ENCODE peak calls at places on chromosomes 13 and 19, in eight cellular contexts. One of them, this sample, is unnamed. For H3K4me1, the result is how much of the 10 kb centered on the place peaks cover.

GRCh38 chr19:19155495-19156219 is 14.4 kb downstream of the MEF2B start:
- DNase-seq in pancreas: no peak
- DNase-seq in stomach: peak
- DNase-seq in Peyer's patch: peak
- DNase-seq in aorta: no peak
- DNase-seq in left ventricle myocardium inferior: no peak
- DNase-seq in tibial artery: no peak
- DNase-seq in astrocyte: no peak
- DNase-seq in this sample: no peak

GRCh38 chr19:30830875-30831274 is 458.7 kb downstream of the ZNF536 start:
- DNase-seq in stomach: no peak
- DNase-seq in astrocyte: no peak
- DNase-seq in Peyer's patch: no peak
- DNase-seq in aorta: no peak
- DNase-seq in left ventricle myocardium inferior: no peak
- DNase-seq in tibial artery: no peak
- DNase-seq in pancreas: no peak
- DNase-seq in this sample: no peak

GRCh38 chr19:33678796-33679195 is 57.0 kb downstream of the CHST8 start:
- DNase-seq in astrocyte: no peak
- DNase-seq in left ventricle myocardium inferior: no peak
- DNase-seq in stomach: no peak
- DNase-seq in pancreas: no peak
- DNase-seq in tibial artery: peak
- DNase-seq in Peyer's patch: no peak
- DNase-seq in aorta: no peak
- DNase-seq in this sample: peak

GRCh38 chr13:44159633-44160279 is 213.9 kb upstream of the SERP2 start:
- DNase-seq in stomach: no peak
- DNase-seq in astrocyte: no peak
- DNase-seq in aorta: no peak
- DNase-seq in pancreas: no peak
- DNase-seq in tibial artery: no peak
- DNase-seq in Peyer's patch: no peak
- DNase-seq in left ventricle myocardium inferior: no peak
- DNase-seq in this sample: peak

GRCh38 chr19:45975296-45975695 is 1.6 kb upstream of the NOVA2 start:
- DNase-seq in Peyer's patch: no peak
- DNase-seq in left ventricle myocardium inferior: no peak
- DNase-seq in aorta: no peak
- DNase-seq in tibial artery: no peak
- DNase-seq in stomach: no peak
- DNase-seq in pancreas: no peak
- DNase-seq in astrocyte: no peak
- DNase-seq in this sample: no peak

GRCh38 chr19:35310331-35310730 is 18.4 kb downstream of the MAG start:
- DNase-seq in astrocyte: no peak
- DNase-seq in tibial artery: no peak
- DNase-seq in pancreas: no peak
- DNase-seq in Peyer's patch: no peak
- DNase-seq in left ventricle myocardium inferior: no peak
- DNase-seq in aorta: no peak
- DNase-seq in stomach: no peak
- DNase-seq in this sample: no peak

GRCh38 chr19:45125975-45126493 is 33.1 kb downstream of the PPP1R37 start:
- DNase-seq in tibial artery: peak
- DNase-seq in left ventricle myocardium inferior: peak
- DNase-seq in aorta: peak
- DNase-seq in pancreas: peak
- DNase-seq in astrocyte: no peak
- DNase-seq in stomach: peak
- DNase-seq in Peyer's patch: peak
- DNase-seq in this sample: peak

GRCh38 chr19:38975214-38975860 is at the start of gene FBXO17:
- DNase-seq in tibial artery: peak
- DNase-seq in aorta: peak
- DNase-seq in Peyer's patch: no peak
- DNase-seq in astrocyte: peak
- DNase-seq in pancreas: peak
- DNase-seq in left ventricle myocardium inferior: peak
- DNase-seq in stomach: peak
- DNase-seq in this sample: no peak

GRCh38 chr19:10858204-10858828 is 10.1 kb downstream of the C19orf38 start:
- DNase-seq in astrocyte: no peak
- DNase-seq in left ventricle myocardium inferior: no peak
- DNase-seq in tibial artery: no peak
- DNase-seq in pancreas: no peak
- DNase-seq in Peyer's patch: no peak
- DNase-seq in stomach: no peak
- DNase-seq in aorta: no peak
- DNase-seq in this sample: no peak

GRCh38 chr19:40607898-40608621 is 6.9 kb downstream of the LTBP4 start:
- DNase-seq in astrocyte: no peak
- DNase-seq in left ventricle myocardium inferior: no peak
- DNase-seq in aorta: no peak
- DNase-seq in Peyer's patch: no peak
- DNase-seq in stomach: no peak
- DNase-seq in pancreas: no peak
- DNase-seq in tibial artery: no peak
- DNase-seq in this sample: no peak
- H3K4me1 ChIP-seq in astrocyte: under half
- H3K4me1 ChIP-seq in left ventricle myocardium inferior: half or more
- H3K4me1 ChIP-seq in aorta: under half
- H3K4me1 ChIP-seq in Peyer's patch: under half
- H3K4me1 ChIP-seq in stomach: half or more
- H3K4me1 ChIP-seq in pancreas: under half
- H3K4me1 ChIP-seq in tibial artery: under half
- H3K4me1 ChIP-seq in this sample: under half

GRCh38 chr19:49677232-49677881 is at the start of gene PRMT1:
- DNase-seq in stomach: no peak
- DNase-seq in Peyer's patch: peak
- DNase-seq in tibial artery: no peak
- DNase-seq in pancreas: no peak
- DNase-seq in astrocyte: no peak
- DNase-seq in aorta: no peak
- DNase-seq in left ventricle myocardium inferior: no peak
- DNase-seq in this sample: no peak

GRCh38 chr19:49676136-49676689 is 858 bp upstream of the PRMT1 start:
- DNase-seq in left ventricle myocardium inferior: peak
- DNase-seq in tibial artery: peak
- DNase-seq in Peyer's patch: peak
- DNase-seq in astrocyte: peak
- DNase-seq in aorta: peak
- DNase-seq in pancreas: peak
- DNase-seq in stomach: peak
- DNase-seq in this sample: no peak

GRCh38 chr19:49678970-49679831 is 2.1 kb downstream of the PRMT1 start:
- DNase-seq in Peyer's patch: no peak
- DNase-seq in pancreas: peak
- DNase-seq in aorta: no peak
- DNase-seq in left ventricle myocardium inferior: no peak
- DNase-seq in tibial artery: no peak
- DNase-seq in astrocyte: no peak
- DNase-seq in stomach: no peak
- DNase-seq in this sample: no peak

GRCh38 chr19:49677901-49678674 is 1.0 kb downstream of the PRMT1 start:
- DNase-seq in Peyer's patch: peak
- DNase-seq in pancreas: peak
- DNase-seq in astrocyte: peak
- DNase-seq in stomach: peak
- DNase-seq in left ventricle myocardium inferior: peak
- DNase-seq in tibial artery: peak
- DNase-seq in aorta: peak
- DNase-seq in this sample: peak

GRCh38 chr19:49676690-49677231 is 310 bp upstream of the PRMT1 start:
- DNase-seq in aorta: peak
- DNase-seq in Peyer's patch: peak
- DNase-seq in left ventricle myocardium inferior: peak
- DNase-seq in stomach: peak
- DNase-seq in astrocyte: peak
- DNase-seq in pancreas: peak
- DNase-seq in tibial artery: peak
- DNase-seq in this sample: peak
- H3K4me1 ChIP-seq in aorta: under half
- H3K4me1 ChIP-seq in Peyer's patch: under half
- H3K4me1 ChIP-seq in left ventricle myocardium inferior: half or more
- H3K4me1 ChIP-seq in stomach: half or more
- H3K4me1 ChIP-seq in astrocyte: under half
- H3K4me1 ChIP-seq in pancreas: under half
- H3K4me1 ChIP-seq in tibial artery: under half
- H3K4me1 ChIP-seq in this sample: under half

GRCh38 chr19:15285896-15286591 is 46.3 kb downstream of the BRD4 start:
- DNase-seq in left ventricle myocardium inferior: no peak
- DNase-seq in stomach: no peak
- DNase-seq in Peyer's patch: peak
- DNase-seq in pancreas: no peak
- DNase-seq in astrocyte: no peak
- DNase-seq in aorta: no peak
- DNase-seq in tibial artery: no peak
- DNase-seq in this sample: no peak
- H3K4me1 ChIP-seq in left ventricle myocardium inferior: half or more
- H3K4me1 ChIP-seq in stomach: half or more
- H3K4me1 ChIP-seq in Peyer's patch: under half
- H3K4me1 ChIP-seq in pancreas: half or more
- H3K4me1 ChIP-seq in astrocyte: under half
- H3K4me1 ChIP-seq in aorta: under half
- H3K4me1 ChIP-seq in tibial artery: half or more
- H3K4me1 ChIP-seq in this sample: under half

DNA sequence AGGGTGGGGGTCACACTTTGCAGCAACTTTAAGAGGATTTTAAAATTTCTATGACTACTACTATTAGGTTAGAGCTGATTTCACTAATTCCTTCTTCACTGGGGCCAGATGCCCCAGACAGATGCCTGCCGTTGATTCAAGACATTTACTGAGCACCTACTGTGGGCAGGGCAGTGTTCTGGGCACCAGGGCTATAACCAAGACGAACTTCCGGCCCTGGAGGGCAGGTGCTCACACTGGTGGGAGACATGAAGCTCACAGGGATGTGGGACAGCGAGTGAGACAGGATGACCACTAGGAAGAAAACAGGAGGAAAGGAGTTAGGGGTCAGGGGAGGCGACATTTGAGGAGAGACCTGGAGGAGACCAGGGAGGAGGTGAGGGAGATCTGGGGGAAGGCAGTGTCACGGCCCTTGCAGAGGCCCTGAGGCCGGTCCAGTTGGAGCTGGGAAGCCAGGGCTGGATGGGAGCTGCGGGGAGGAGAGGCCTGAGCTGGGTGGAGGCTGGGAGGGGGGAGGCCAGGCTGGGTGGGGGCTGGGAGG is 9.7 kb downstream of the TPGS1 start:
- DNase-seq in astrocyte: no peak
- DNase-seq in left ventricle myocardium inferior: no peak
- DNase-seq in tibial artery: no peak
- DNase-seq in aorta: no peak
- DNase-seq in Peyer's patch: no peak
- DNase-seq in stomach: no peak
- DNase-seq in pancreas: no peak
- DNase-seq in this sample: no peak
- H3K4me1 ChIP-seq in astrocyte: under half
- H3K4me1 ChIP-seq in left ventricle myocardium inferior: under half
- H3K4me1 ChIP-seq in tibial artery: under half
- H3K4me1 ChIP-seq in aorta: under half
- H3K4me1 ChIP-seq in Peyer's patch: under half
- H3K4me1 ChIP-seq in stomach: under half
- H3K4me1 ChIP-seq in pancreas: under half
- H3K4me1 ChIP-seq in this sample: under half

GRCh38 chr19:49361438-49362047 is 673 bp downstream of the TEAD2 start:
- DNase-seq in left ventricle myocardium inferior: peak
- DNase-seq in pancreas: peak
- DNase-seq in aorta: peak
- DNase-seq in astrocyte: peak
- DNase-seq in tibial artery: peak
- DNase-seq in Peyer's patch: peak
- DNase-seq in stomach: peak
- DNase-seq in this sample: peak
- H3K4me1 ChIP-seq in left ventricle myocardium inferior: under half
- H3K4me1 ChIP-seq in pancreas: under half
- H3K4me1 ChIP-seq in aorta: under half
- H3K4me1 ChIP-seq in astrocyte: under half
- H3K4me1 ChIP-seq in tibial artery: under half
- H3K4me1 ChIP-seq in Peyer's patch: under half
- H3K4me1 ChIP-seq in stomach: half or more
- H3K4me1 ChIP-seq in this sample: under half

GRCh38 chr19:48329167-48329891 is 4.0 kb downstream of the EMP3 start:
- DNase-seq in stomach: no peak
- DNase-seq in left ventricle myocardium inferior: no peak
- DNase-seq in tibial artery: no peak
- DNase-seq in astrocyte: peak
- DNase-seq in Peyer's patch: peak
- DNase-seq in pancreas: peak
- DNase-seq in aorta: no peak
- DNase-seq in this sample: no peak
- H3K4me1 ChIP-seq in stomach: half or more
- H3K4me1 ChIP-seq in left ventricle myocardium inferior: half or more
- H3K4me1 ChIP-seq in tibial artery: under half
- H3K4me1 ChIP-seq in astrocyte: under half
- H3K4me1 ChIP-seq in Peyer's patch: under half
- H3K4me1 ChIP-seq in pancreas: under half
- H3K4me1 ChIP-seq in aorta: under half
- H3K4me1 ChIP-seq in this sample: under half

DNA sequence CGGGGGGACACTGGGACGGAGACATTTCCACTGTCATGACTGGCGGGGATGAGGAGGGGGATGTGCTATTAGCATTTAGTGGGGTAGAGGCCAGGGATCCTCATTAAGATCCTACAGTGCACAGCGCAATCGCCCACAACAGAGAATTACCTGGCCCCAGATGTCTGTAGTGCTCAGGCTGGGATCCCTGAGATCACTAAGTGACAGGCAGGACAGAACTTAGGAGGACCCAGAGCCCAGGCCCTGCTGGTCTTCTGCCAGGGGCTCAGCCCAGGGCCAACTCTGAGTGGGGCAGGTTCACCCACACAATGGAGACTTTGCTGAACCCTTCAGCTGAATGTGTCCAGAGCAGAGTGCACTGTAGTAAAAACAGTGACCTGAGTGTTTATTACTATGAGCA is 4.6 kb downstream of the RANBP3 start:
- DNase-seq in aorta: peak
- DNase-seq in pancreas: no peak
- DNase-seq in stomach: no peak
- DNase-seq in tibial artery: no peak
- DNase-seq in left ventricle myocardium inferior: no peak
- DNase-seq in astrocyte: no peak
- DNase-seq in Peyer's patch: no peak
- DNase-seq in this sample: no peak
- H3K4me1 ChIP-seq in aorta: under half
- H3K4me1 ChIP-seq in pancreas: under half
- H3K4me1 ChIP-seq in stomach: half or more
- H3K4me1 ChIP-seq in tibial artery: under half
- H3K4me1 ChIP-seq in left ventricle myocardium inferior: half or more
- H3K4me1 ChIP-seq in astrocyte: under half
- H3K4me1 ChIP-seq in Peyer's patch: under half
- H3K4me1 ChIP-seq in this sample: under half